ENCODE peak calls at places on chromosomes 4 and X, in four cellular contexts. F is HFF-Myc, V is coronary artery, A is kidney epithelial cell. I is an unnamed sample.

GRCh38 chr4:515251-515650 is 16.2 kb downstream of the PIGG start:
- DNase-seq in V (no peak), F (no peak), A (no peak), I (no peak)

GRCh38 chr4:6227412-6228157 is 27.2 kb upstream of the JAKMIP1 start:
- DNase-seq in A (no peak), F (no peak), V (peak), I (no peak)

GRCh38 chrX:154719132-154719675 is 31.7 kb downstream of the GAB3 start:
- DNase-seq in F (no peak), V (no peak), A (no peak), I (peak)

GRCh38 chr4:123755655-123756054 is 359.1 kb downstream of the SPRY1 start:
- DNase-seq in F (no peak), A (no peak), V (no peak), I (no peak)

GRCh38 chr4:137470806-137471205 is 61.5 kb downstream of the PCDH18 start:
- DNase-seq in V (no peak), A (no peak), F (no peak), I (no peak)

GRCh38 chr4:118034061-118034785 is at the start of gene NDST3:
- DNase-seq in V (no peak), F (peak), A (peak), I (no peak)

GRCh38 chr4:132596186-132596585 is 552.9 kb upstream of the PCDH10 start:
- DNase-seq in A (no peak), F (no peak), V (no peak), I (no peak)

GRCh38 chr4:114613579-114613978 is 15.0 kb downstream of the UGT8 start:
- DNase-seq in F (no peak), A (no peak), V (no peak), I (no peak)

GRCh38 chr4:67087897-67088296 is 457.4 kb downstream of the CENPC start:
- DNase-seq in V (no peak), A (no peak), F (no peak), I (no peak)

GRCh38 chr4:184969610-184970009 is 48.7 kb upstream of the HELT start:
- DNase-seq in F (no peak), V (peak), A (no peak), I (no peak)

GRCh38 chr4:88003261-88003660 is 4.2 kb upstream of the PKD2 start:
- DNase-seq in F (no peak), V (no peak), A (no peak), I (no peak)

GRCh38 chr4:94306713-94307112 is 35.9 kb downstream of the HPGDS start:
- DNase-seq in V (no peak), A (no peak), F (no peak), I (no peak)

GRCh38 chr4:8101796-8102355 is 56.7 kb downstream of the ABLIM2 start:
- DNase-seq in V (no peak), F (no peak), A (no peak), I (no peak)

GRCh38 chr4:65510976-65511375 is 159.3 kb downstream of the EPHA5 start:
- DNase-seq in V (no peak), A (peak), F (no peak), I (no peak)

GRCh38 chrX:48703642-48704481 is 7.3 kb downstream of the SUV39H1 start:
- DNase-seq in F (no peak), A (peak), V (no peak), I (no peak)

GRCh38 chrX:101359966-101360365 is 11.4 kb upstream of the TIMM8A start:
- DNase-seq in F (no peak), V (no peak), A (no peak), I (no peak)

GRCh38 chrX:137052641-137053235 is 18.9 kb upstream of the GPR101 start:
- DNase-seq in F (no peak), A (no peak), V (no peak), I (no peak)

GRCh38 chr4:41384992-41385391 is 128.3 kb downstream of the UCHL1 start:
- DNase-seq in F (no peak), A (no peak), V (no peak), I (no peak)

GRCh38 chrX:72009731-72010130 is 99.1 kb downstream of the NHSL2 start:
- DNase-seq in A (no peak), V (peak), F (no peak), I (no peak)

GRCh38 chr4:8081621-8082516 is 76.7 kb downstream of the ABLIM2 start:
- DNase-seq in F (no peak), V (no peak), A (no peak), I (no peak)

GRCh38 chrX:44570524-44570923 is 27.9 kb upstream of the FUNDC1 start:
- DNase-seq in V (no peak), A (no peak), F (no peak), I (no peak)

GRCh38 chrX:110042521-110042920 is 39.6 kb downstream of the TMEM164 start:
- DNase-seq in F (no peak), A (no peak), V (no peak), I (no peak)

GRCh38 chr4:101818362-101818761 is 27.8 kb downstream of the BANK1 start:
- DNase-seq in V (no peak), A (no peak), F (no peak), I (no peak)

GRCh38 chr4:1855334-1856070 is 454 bp downstream of the LETM1 start:
- DNase-seq in V (no peak), A (no peak), F (no peak), I (no peak)

GRCh38 chr4:119632216-119632615 is 3.6 kb upstream of the PDE5A start:
- DNase-seq in V (no peak), A (no peak), F (no peak), I (no peak)

GRCh38 chr4:1939664-1940509 is 68.7 kb downstream of the NSD2 start:
- DNase-seq in V (no peak), F (peak), A (peak), I (peak)

DNA sequence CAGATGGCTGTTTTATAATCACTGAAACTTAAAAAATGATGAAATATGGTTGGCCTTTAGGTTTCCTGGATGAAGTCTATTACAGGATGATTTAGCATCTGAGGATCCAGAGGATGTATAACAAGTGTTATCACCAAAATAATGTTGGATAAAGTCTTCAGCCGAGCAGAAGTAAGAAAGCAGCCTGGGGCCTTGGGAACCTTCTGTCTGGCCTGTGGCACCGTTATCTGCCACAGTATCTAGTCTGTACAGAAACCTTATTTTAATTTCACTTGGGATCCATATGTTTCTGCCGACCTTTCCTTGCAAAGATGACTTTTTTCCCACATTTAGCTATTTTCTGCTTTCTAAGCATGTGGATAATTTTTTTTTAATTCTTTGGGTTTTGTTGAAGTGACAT is 20.5 kb upstream of the ANTXR2 start:
- DNase-seq in A (no peak), V (no peak), F (no peak), I (no peak)
- H3K4me3 ChIP-seq in A (no peak), V (no peak), F (no peak), I (no peak)

GRCh38 chrX:151852294-151852693 is 60.4 kb upstream of the MAGEA4 start:
- DNase-seq in V (no peak), A (no peak), F (no peak), I (no peak)
- TF ChIP-seq CTCF in V (no peak), A (no peak), F (no peak), I (peak)

GRCh38 chr4:176499518-176499917 is 179.8 kb downstream of the SPCS3 start:
- DNase-seq in F (peak), A (peak), V (no peak), I (peak)
- H3K4me3 ChIP-seq in F (no peak), A (no peak), V (no peak), I (no peak)

DNA sequence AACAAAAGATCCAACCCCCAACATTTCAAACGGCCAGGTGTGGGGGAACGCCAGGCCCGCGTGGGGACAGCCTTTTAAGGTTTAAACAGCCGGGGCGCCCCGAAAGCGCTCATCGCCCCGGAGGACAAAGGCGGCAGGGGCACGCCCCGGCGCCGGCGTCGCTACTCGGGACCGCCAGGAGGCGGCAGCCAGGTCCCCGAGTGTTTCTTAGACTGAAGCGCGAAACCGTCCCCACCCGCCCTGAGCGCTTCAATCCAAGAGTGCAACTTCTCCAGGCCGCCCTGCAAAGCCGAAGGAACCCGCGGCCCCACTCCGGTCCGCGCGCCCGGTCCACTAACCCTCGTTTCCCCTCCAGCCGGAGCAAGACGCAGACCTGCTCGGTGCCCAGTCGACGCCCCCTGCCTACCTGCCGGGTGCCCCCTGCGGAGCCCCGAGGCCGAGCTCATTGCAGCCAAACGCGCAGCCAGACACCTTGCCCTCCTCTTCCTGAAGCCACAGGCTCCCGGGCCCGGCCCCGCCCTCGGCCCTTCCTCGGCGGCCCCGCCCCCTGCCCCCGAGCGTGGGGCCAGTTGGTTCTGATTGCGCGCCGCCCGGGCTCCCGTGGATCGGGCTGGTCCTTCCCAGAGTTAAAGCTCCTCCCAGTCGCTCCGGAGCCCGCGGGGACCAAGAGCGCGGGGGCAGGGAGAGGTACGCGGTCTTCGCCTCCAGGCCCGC is at the start of gene CASP6:
- DNase-seq in V (peak), F (no peak), A (peak), I (no peak)
- TF ChIP-seq CTCF in V (peak), F (peak), A (peak), I (peak)

DNA sequence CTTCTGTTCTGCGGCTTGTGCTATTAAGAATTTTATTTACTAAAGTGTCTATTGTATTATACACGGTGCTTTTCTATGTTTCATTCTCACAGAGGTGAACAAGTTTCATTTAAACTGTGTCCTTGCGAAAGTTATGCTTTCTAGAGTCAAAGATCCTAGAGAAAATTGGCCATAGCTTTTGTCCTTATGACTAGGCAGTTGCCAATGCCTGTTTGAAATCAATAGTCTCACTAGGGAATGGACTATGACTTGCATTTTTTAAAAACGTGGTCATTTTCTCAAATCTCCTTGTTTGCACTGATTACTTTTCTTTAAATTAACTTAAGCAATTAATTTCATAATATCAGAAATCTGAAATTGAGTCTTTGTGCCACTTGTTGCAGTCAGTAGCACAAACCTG is 211.7 kb upstream of the MID1 start:
- DNase-seq in V (no peak), F (no peak), A (no peak), I (no peak)
- H3K4me3 ChIP-seq in V (no peak), F (no peak), A (no peak), I (no peak)

GRCh38 chr4:68180858-68181531 is 51.3 kb upstream of the TMPRSS11F start:
- DNase-seq in F (no peak), V (no peak), A (peak), I (peak)

GRCh38 chr4:68182382-68182820 is 52.7 kb upstream of the TMPRSS11F start:
- DNase-seq in A (no peak), F (no peak), V (no peak), I (no peak)

GRCh38 chr4:68175562-68176155 is 46.0 kb upstream of the TMPRSS11F start:
- DNase-seq in V (no peak), A (peak), F (peak), I (peak)

GRCh38 chr4:68176904-68177303 is 47.2 kb upstream of the TMPRSS11F start:
- DNase-seq in V (no peak), A (no peak), F (no peak), I (no peak)

DNA sequence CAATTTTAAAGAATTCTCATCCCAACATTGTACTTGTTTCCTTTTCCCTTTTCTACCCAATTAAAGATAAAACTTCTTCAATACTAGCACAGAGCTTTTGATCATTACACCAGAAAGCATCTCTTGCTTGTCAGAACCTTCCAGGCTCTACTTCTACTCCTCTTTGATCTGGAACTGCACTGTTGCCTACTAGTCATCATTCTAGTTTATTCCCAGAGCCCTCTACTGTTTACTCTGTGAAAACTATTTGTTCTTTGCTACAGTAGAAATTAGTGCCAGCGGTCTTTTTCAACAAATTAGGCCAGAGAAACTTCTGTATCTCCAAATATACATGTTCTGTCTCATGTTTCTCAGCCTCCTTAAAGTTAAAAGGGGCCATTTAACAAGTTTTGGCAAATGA is 46.8 kb upstream of the TMPRSS11F start:
- DNase-seq in A (no peak), V (no peak), F (no peak), I (no peak)
- TF ChIP-seq CTCF in A (no peak), V (no peak), F (no peak), I (peak)

GRCh38 chrX:69424161-69424560 is 80.0 kb upstream of the NALF2 start:
- DNase-seq in V (no peak), A (no peak), F (no peak), I (no peak)
- H3K4me3 ChIP-seq in V (no peak), A (no peak), F (no peak), I (no peak)